ENCODE peak calls at places on chromosomes 16 and 17, in nine cellular contexts. S is heart left ventricle, D is endothelial cell of umbilical vein, Q is transverse colon, J is stomach, U is GM12892, R is GM12878, B is sigmoid colon, K is uterus. A is an unnamed sample.

GRCh38 chr17:19553036-19553435 is 19.4 kb downstream of the SLC47A1 start:
- DNase-seq in S (no peak), D (no peak), Q (no peak), J (no peak), U (no peak), R (no peak), B (no peak), K (no peak), A (no peak)

GRCh38 chr17:45989759-45990158 is 9.3 kb upstream of the STH start:
- DNase-seq in S (no peak), D (no peak), Q (no peak), J (no peak), U (no peak), R (no peak), B (no peak), K (no peak), A (no peak)

GRCh38 chr17:50947844-50948514 is 81.8 kb upstream of the TOB1 start:
- DNase-seq in S (peak), D (peak), Q (peak), J (peak), U (no peak), R (no peak), B (peak), K (peak), A (peak)

GRCh38 chr16:73027655-73028220 is 20.2 kb downstream of the ZFHX3 start:
- DNase-seq in S (no peak), D (no peak), Q (no peak), J (no peak), U (no peak), R (no peak), B (peak), K (no peak), A (no peak)

GRCh38 chr17:18877104-18877503 is 19.2 kb downstream of the PRPSAP2 start:
- DNase-seq in S (no peak), D (no peak), Q (no peak), J (no peak), U (no peak), R (no peak), B (no peak), K (no peak), A (no peak)

GRCh38 chr17:78117027-78117981 is 11.3 kb downstream of the TMC6 start:
- DNase-seq in S (no peak), D (no peak), Q (peak), J (peak), U (no peak), R (no peak), B (no peak), K (peak), A (no peak)

GRCh38 chr17:42642377-42642776 is 16.7 kb upstream of the TUBG2 start:
- DNase-seq in S (no peak), D (no peak), Q (no peak), J (no peak), U (no peak), R (no peak), B (no peak), K (no peak), A (no peak)

GRCh38 chr16:9268446-9268845 is 177.0 kb downstream of the HAPSTR1 start:
- DNase-seq in S (no peak), D (no peak), Q (no peak), J (no peak), U (no peak), R (no peak), B (no peak), K (no peak), A (no peak)

GRCh38 chr17:57539528-57540301 is 205.4 kb downstream of the CCDC182 start:
- DNase-seq in S (no peak), D (no peak), Q (no peak), J (no peak), U (no peak), R (no peak), B (no peak), K (no peak), A (no peak)

GRCh38 chr17:50946223-50946890 is 80.2 kb upstream of the TOB1 start:
- DNase-seq in S (no peak), D (no peak), Q (peak), J (peak), U (no peak), R (no peak), B (peak), K (no peak), A (peak)

GRCh38 chr16:68116256-68116853 is 31.2 kb downstream of the NFATC3 start:
- DNase-seq in S (no peak), D (peak), Q (no peak), J (no peak), U (no peak), R (no peak), B (no peak), K (no peak), A (no peak)

GRCh38 chr16:84827131-84827574 is 7.4 kb downstream of the CRISPLD2 start:
- DNase-seq in S (no peak), D (no peak), Q (no peak), J (no peak), U (no peak), R (no peak), B (peak), K (peak), A (peak)

GRCh38 chr17:42286411-42287295 is 1.6 kb upstream of the STAT5A start:
- DNase-seq in S (no peak), D (no peak), Q (peak), J (peak), U (no peak), R (no peak), B (peak), K (no peak), A (peak)

GRCh38 chr16:24993722-24994686 is 21.2 kb downstream of the ARHGAP17 start:
- DNase-seq in S (no peak), D (peak), Q (peak), J (no peak), U (no peak), R (no peak), B (no peak), K (no peak), A (no peak)

GRCh38 chr17:63696381-63696961 is 3.5 kb downstream of the LIMD2 start:
- DNase-seq in S (no peak), D (peak), Q (peak), J (peak), U (no peak), R (no peak), B (no peak), K (no peak), A (no peak)

GRCh38 chr16:2770057-2770780 is 6.9 kb downstream of the ELOB start:
- DNase-seq in S (no peak), D (no peak), Q (no peak), J (no peak), U (no peak), R (no peak), B (no peak), K (no peak), A (no peak)

GRCh38 chr16:69831212-69832123 is 69.3 kb downstream of the WWP2 start:
- DNase-seq in S (no peak), D (peak), Q (no peak), J (no peak), U (no peak), R (no peak), B (no peak), K (no peak), A (no peak)

GRCh38 chr16:28821874-28822519 is 802 bp upstream of the ATXN2L start:
- DNase-seq in S (no peak), D (no peak), Q (no peak), J (no peak), U (no peak), R (no peak), B (no peak), K (no peak), A (no peak)

GRCh38 chr16:10069374-10069773 is 112.9 kb downstream of the GRIN2A start:
- DNase-seq in S (peak), D (no peak), Q (no peak), J (no peak), U (no peak), R (no peak), B (no peak), K (no peak), A (no peak)

GRCh38 chr16:87531418-87531817 is 38.6 kb upstream of the ZCCHC14 start:
- DNase-seq in S (no peak), D (no peak), Q (no peak), J (no peak), U (no peak), R (no peak), B (no peak), K (no peak), A (no peak)

GRCh38 chr16:1859650-1860049 is 12.3 kb downstream of the MEIOB start:
- DNase-seq in S (no peak), D (no peak), Q (peak), J (peak), U (no peak), R (no peak), B (no peak), K (no peak), A (no peak)

GRCh38 chr17:6506679-6507231 is 49.6 kb downstream of the PITPNM3 start:
- DNase-seq in S (no peak), D (peak), Q (peak), J (peak), U (no peak), R (no peak), B (peak), K (no peak), A (peak)

GRCh38 chr17:27466748-27467375 is 10.6 kb downstream of the KSR1 start:
- DNase-seq in S (peak), D (no peak), Q (no peak), J (no peak), U (peak), R (peak), B (no peak), K (no peak), A (no peak)

GRCh38 chr17:3513305-3514035 is 37.7 kb downstream of the ASPA start:
- DNase-seq in S (no peak), D (no peak), Q (no peak), J (no peak), U (no peak), R (no peak), B (peak), K (no peak), A (no peak)

GRCh38 chr17:30429155-30429554 is 48.1 kb upstream of the GOSR1 start:
- DNase-seq in S (no peak), D (no peak), Q (no peak), J (no peak), U (no peak), R (no peak), B (no peak), K (no peak), A (no peak)

GRCh38 chr17:27741361-27741861 is 58.9 kb downstream of the NOS2 start:
- DNase-seq in S (no peak), D (peak), Q (no peak), J (no peak), U (no peak), R (no peak), B (no peak), K (no peak), A (no peak)

GRCh38 chr16:86823125-86823524 is 244.8 kb downstream of the FOXL1 start:
- DNase-seq in S (no peak), D (no peak), Q (no peak), J (no peak), U (no peak), R (no peak), B (no peak), K (no peak), A (no peak)

GRCh38 chr17:21375162-21375560 is 996 bp upstream of the KCNJ12 start:
- DNase-seq in S (no peak), D (no peak), Q (no peak), J (no peak), U (no peak), R (no peak), B (no peak), K (no peak), A (no peak)

GRCh38 chr17:5399767-5400166 is 19.7 kb downstream of the NUP88 start:
- DNase-seq in S (no peak), D (no peak), Q (no peak), J (no peak), U (no peak), R (no peak), B (no peak), K (no peak), A (no peak)

GRCh38 chr17:5410594-5411272 is 8.7 kb downstream of the NUP88 start:
- DNase-seq in S (no peak), D (no peak), Q (no peak), J (no peak), U (no peak), R (no peak), B (no peak), K (no peak), A (no peak)

DNA sequence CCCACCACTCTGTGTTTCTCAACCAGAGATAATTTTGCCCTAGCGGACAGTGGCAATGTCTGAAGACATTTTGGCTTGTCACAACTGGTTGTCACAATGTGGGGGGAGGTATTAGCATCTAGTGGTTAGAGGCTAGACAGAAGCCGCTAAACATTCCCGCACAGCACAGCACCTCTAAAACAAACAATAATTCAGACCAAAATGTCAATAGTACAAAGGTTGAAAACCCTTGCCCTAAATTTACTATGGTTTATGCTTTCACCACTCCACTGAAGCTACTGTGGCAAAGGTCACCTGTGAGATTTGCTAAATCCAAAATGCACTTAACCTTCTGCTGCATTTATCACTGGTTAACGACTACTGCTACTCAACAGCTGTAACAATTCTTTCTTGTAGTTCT is 14.1 kb downstream of the NUP88 start:
- DNase-seq in S (no peak), D (no peak), Q (no peak), J (no peak), U (no peak), R (no peak), B (no peak), K (no peak), A (no peak)
- TF ChIP-seq POLR2A in S (no peak), D (no peak), Q (no peak), J (no peak), U (no peak), R (no peak), B (no peak), K (no peak), A (no peak)

GRCh38 chr16:66717112-66717675 is 20.7 kb upstream of the CMTM4 start:
- DNase-seq in S (peak), D (peak), Q (peak), J (no peak), U (no peak), R (no peak), B (no peak), K (no peak), A (no peak)
- TF ChIP-seq POLR2A in S (no peak), D (no peak), Q (no peak), J (no peak), U (no peak), R (peak), B (no peak), K (no peak), A (no peak)

DNA sequence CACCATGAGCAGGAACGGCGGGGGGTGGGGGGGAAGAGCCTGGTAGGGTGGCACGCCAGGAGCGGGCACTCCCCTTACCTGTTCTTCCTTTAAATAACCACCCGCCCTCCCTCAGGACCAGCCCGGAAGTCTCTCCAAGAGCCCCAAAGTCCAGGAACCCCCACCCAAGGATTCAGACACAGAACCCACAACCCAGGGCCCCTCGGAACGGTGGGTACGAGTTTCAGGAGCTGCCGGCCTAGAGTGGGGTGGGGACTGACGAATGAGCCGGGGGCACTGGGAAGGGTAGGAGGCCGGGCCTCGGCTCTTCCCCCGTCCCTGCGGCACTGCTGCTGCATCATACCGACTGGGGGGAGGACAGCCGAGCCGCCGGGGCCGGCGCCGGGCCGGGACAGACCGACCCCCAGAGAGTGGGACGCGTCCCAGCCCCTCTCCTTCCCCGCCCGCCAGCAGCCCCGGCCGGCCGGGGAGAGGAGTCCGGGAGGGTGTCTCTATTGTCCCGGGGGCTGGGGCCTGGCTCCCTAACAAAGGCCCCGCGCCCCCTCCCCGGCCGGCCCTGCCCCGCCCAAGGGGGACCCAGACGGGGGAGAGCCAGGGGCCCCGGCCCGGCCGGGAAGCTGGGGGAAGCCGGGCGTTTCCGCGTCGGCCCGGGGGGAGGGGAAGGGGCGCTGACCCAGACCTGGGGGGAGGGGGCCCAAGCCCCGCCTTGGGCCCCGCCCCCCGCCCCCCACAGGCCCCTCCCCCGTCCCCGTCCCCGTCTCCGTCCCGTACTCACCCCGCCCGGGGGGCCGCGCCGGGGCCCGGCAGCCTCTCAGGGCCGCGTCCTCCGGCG is 747 bp downstream of the ATXN7L3 start:
- DNase-seq in S (peak), D (peak), Q (peak), J (peak), U (peak), R (no peak), B (peak), K (peak), A (peak)
- TF ChIP-seq POLR2A in S (no peak), D (peak), Q (peak), J (no peak), U (no peak), R (peak), B (no peak), K (peak), A (no peak)

GRCh38 chr17:49260011-49260921 is 29.7 kb upstream of the PHOSPHO1 start:
- DNase-seq in S (peak), D (peak), Q (peak), J (peak), U (peak), R (no peak), B (peak), K (peak), A (peak)
- TF ChIP-seq POLR2A in S (no peak), D (peak), Q (no peak), J (no peak), U (no peak), R (no peak), B (no peak), K (no peak), A (no peak)

GRCh38 chr17:75454193-75454592 is 2.2 kb upstream of the TMEM94 start:
- DNase-seq in S (no peak), D (no peak), Q (no peak), J (no peak), U (no peak), R (peak), B (no peak), K (no peak), A (no peak)

GRCh38 chr17:75457047-75457654 is 716 bp downstream of the TMEM94 start:
- DNase-seq in S (peak), D (peak), Q (no peak), J (peak), U (no peak), R (no peak), B (no peak), K (peak), A (no peak)

GRCh38 chr17:75455896-75456416 is 479 bp upstream of the TMEM94 start:
- DNase-seq in S (no peak), D (no peak), Q (peak), J (peak), U (no peak), R (no peak), B (no peak), K (no peak), A (no peak)

GRCh38 chr17:75459246-75459589 is 2.8 kb downstream of the TMEM94 start:
- DNase-seq in S (no peak), D (no peak), Q (peak), J (no peak), U (no peak), R (no peak), B (no peak), K (no peak), A (no peak)

GRCh38 chr17:75456417-75457046 is at the start of gene TMEM94:
- DNase-seq in S (peak), D (peak), Q (peak), J (peak), U (peak), R (peak), B (peak), K (peak), A (peak)
- TF ChIP-seq POLR2A in S (peak), D (peak), Q (peak), J (no peak), U (peak), R (peak), B (peak), K (peak), A (no peak)

GRCh38 chr17:5486206-5487124 is at the start of gene MIS12:
- DNase-seq in S (peak), D (peak), Q (peak), J (peak), U (peak), R (peak), B (peak), K (peak), A (peak)
- TF ChIP-seq POLR2A in S (peak), D (peak), Q (peak), J (no peak), U (peak), R (peak), B (peak), K (peak), A (no peak)

DNA sequence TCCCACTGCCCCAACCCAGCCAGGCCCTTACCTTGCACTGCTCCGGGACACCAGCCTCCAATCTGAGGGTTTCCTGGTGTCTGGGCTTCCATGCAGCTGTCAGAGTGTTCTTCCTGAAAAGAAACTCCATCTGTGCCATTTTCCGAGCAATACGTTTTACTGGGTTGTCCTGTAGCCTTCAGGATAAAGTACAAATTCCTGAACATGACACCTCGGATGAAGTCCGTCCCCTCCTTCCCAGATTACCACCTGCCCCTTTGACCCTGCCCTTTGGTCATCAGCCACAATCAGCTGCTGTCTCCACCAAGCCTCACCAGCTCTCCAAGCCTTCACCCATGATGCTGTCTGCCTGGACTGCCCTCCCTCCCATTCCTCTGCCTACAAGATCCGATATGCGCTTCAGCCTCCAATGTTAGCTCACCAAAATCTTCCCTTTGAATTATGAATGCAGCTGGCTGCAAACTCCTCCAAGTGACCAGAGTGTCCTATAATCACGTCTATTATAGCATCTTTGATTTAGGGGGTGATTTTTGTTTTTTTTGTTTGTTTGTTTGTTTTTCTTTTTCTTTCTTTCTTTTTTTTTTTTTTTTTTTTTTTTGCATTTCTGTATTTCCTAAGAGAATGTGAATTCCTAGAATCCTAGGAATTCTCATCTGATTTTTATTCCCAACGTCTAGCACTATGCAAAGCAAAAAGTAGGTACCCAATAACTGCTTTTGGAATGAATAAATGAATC is 60.6 kb upstream of the KIFC3 start:
- DNase-seq in S (no peak), D (no peak), Q (peak), J (no peak), U (no peak), R (no peak), B (no peak), K (no peak), A (no peak)
- TF ChIP-seq POLR2A in S (no peak), D (no peak), Q (no peak), J (no peak), U (no peak), R (no peak), B (no peak), K (no peak), A (no peak)

GRCh38 chr16:4765511-4766474 is 1.2 kb downstream of the ZNF500 start:
- DNase-seq in S (no peak), D (no peak), Q (no peak), J (no peak), U (no peak), R (no peak), B (no peak), K (no peak), A (no peak)

GRCh38 chr16:4769306-4769638 is 2.3 kb upstream of the ZNF500 start:
- DNase-seq in S (no peak), D (no peak), Q (no peak), J (no peak), U (no peak), R (no peak), B (no peak), K (no peak), A (no peak)

GRCh38 chr16:4768549-4769305 is 1.8 kb upstream of the ZNF500 start:
- DNase-seq in S (peak), D (peak), Q (peak), J (peak), U (peak), R (peak), B (peak), K (peak), A (peak)

GRCh38 chr16:4767872-4768548 is 1.0 kb upstream of the ZNF500 start:
- DNase-seq in S (no peak), D (no peak), Q (peak), J (no peak), U (no peak), R (peak), B (peak), K (peak), A (peak)

GRCh38 chr16:4766875-4767628 is at the start of gene ZNF500:
- DNase-seq in S (peak), D (peak), Q (peak), J (peak), U (peak), R (peak), B (peak), K (peak), A (peak)
- TF ChIP-seq POLR2A in S (peak), D (peak), Q (peak), J (no peak), U (peak), R (peak), B (peak), K (peak), A (no peak)

A was measured in lower leg skin.